ENCODE peak calls at places on chromosomes 11 and 22, in six cellular contexts. G is H1, M is K562, O is HepG2, Y is GM12878, L is SK-N-SH. Z is an unnamed sample.

GRCh38 chr11:68049509-68050370 is 10.9 kb downstream of the TCIRG1 start:
- DNase-seq in Y (no peak), G (no peak), O (no peak), M (no peak), L (peak; percentile 47), Z (no peak)

GRCh38 chr22:42752230-42752746 is 31.6 kb upstream of the A4GALT start:
- DNase-seq in L (peak; percentile 32), G (no peak), Y (no peak), M (no peak), O (no peak), Z (no peak)

GRCh38 chr11:70583781-70584218 is 185.5 kb downstream of the CTTN start:
- DNase-seq in L (no peak), G (no peak), M (no peak), O (no peak), Y (no peak), Z (no peak)

GRCh38 chr11:64887757-64888405 is 9.5 kb upstream of the EHD1 start:
- DNase-seq in L (peak; percentile 97), G (peak; percentile 56), Y (no peak), O (peak; percentile 46), M (peak; percentile 91), Z (peak; percentile 82)

GRCh38 chr11:69640995-69641581 is at the start of gene CCND1:
- DNase-seq in L (peak; percentile 89), O (peak; percentile 95), Y (no peak), G (no peak), M (peak; percentile 48), Z (peak; percentile 33)

GRCh38 chr11:58905141-58905715 is 34.1 kb upstream of the GLYATL1 start:
- DNase-seq in G (no peak), L (peak; percentile 75), M (no peak), O (no peak), Y (no peak), Z (no peak)

GRCh38 chr22:23219787-23220484 is 39.6 kb downstream of the BCR start:
- DNase-seq in L (no peak), Y (peak; percentile 67), O (no peak), M (no peak), G (no peak), Z (peak; percentile 81)

GRCh38 chr22:24181996-24182560 is 791 bp downstream of the SUSD2 start:
- DNase-seq in G (no peak), O (no peak), Y (no peak), M (no peak), L (no peak), Z (no peak)

GRCh38 chr11:64436025-64436424 is 77.1 kb downstream of the RPS6KA4 start:
- DNase-seq in O (no peak), Y (no peak), G (no peak), M (no peak), L (no peak), Z (no peak)

GRCh38 chr11:34754171-34754823 is 133.4 kb downstream of the EHF start:
- DNase-seq in G (no peak), L (no peak), Y (no peak), M (no peak), O (no peak), Z (no peak)

GRCh38 chr11:10307022-10307410 is 2.1 kb downstream of the ADM start:
- DNase-seq in M (no peak), Y (no peak), L (no peak), O (peak; percentile 27), G (no peak), Z (no peak)

GRCh38 chr22:47138898-47139789 is 376.7 kb downstream of the TBC1D22A start:
- DNase-seq in Y (no peak), M (no peak), L (no peak), O (no peak), G (no peak), Z (no peak)

GRCh38 chr11:34344410-34345011 is 13.3 kb downstream of the ABTB2 start:
- DNase-seq in L (no peak), M (no peak), O (no peak), Y (no peak), G (no peak), Z (no peak)

GRCh38 chr22:45531944-45532631 is 29.4 kb downstream of the FBLN1 start:
- DNase-seq in L (peak; percentile 71), G (no peak), O (no peak), M (no peak), Y (no peak), Z (no peak)

GRCh38 chr11:12922418-12922817 is 86.7 kb upstream of the RASSF10 start:
- DNase-seq in M (no peak), O (no peak), L (no peak), Y (no peak), G (no peak), Z (no peak)

GRCh38 chr11:71171024-71171423 is 81.4 kb downstream of the SHANK2 start:
- DNase-seq in G (no peak), M (no peak), L (no peak), O (no peak), Y (no peak), Z (no peak)

GRCh38 chr11:73647459-73648100 is 1.2 kb downstream of the PLEKHB1 start:
- DNase-seq in Y (peak; percentile 40), O (peak; percentile 90), M (peak; percentile 92), G (peak; percentile 70), L (peak; percentile 87), Z (peak; percentile 49)
- TF ChIP-seq POLR2AphosphoS5 in Y (no peak), O (peak; percentile 58), M (no peak), G (no peak), L (no peak), Z (no peak)

GRCh38 chr11:122069946-122070345 is 46.1 kb downstream of the BLID start:
- DNase-seq in O (peak; percentile 7), L (peak; percentile 65), Y (no peak), G (no peak), M (no peak), Z (no peak)
- TF ChIP-seq GABPA in O (no peak), L (no peak), Y (no peak), G (no peak), M (no peak), Z (no peak)

DNA sequence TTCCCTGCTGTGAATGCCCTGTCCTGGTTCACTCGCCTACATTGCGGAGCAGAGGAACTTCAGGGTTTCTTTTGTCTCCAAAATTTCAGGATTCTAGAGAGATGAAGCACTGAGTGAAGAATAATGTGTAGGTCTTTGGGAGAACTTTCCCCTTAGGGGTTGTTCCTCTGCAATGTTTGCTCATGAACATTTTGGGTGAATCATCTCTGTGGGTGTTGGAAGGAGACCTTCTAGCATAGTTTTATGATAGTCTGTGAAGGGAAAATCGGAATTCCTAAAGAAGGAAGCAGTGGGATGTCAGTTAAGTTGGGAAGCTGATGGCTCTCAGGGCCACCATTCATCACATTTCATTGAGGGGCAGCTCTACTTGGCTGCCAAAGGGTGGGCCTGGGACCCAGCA is 64.8 kb downstream of the MIAT start:
- DNase-seq in G (no peak), Y (no peak), L (no peak), M (no peak), O (no peak), Z (no peak)
- TF ChIP-seq POLR2AphosphoS5 in G (no peak), Y (no peak), L (no peak), M (no peak), O (no peak), Z (no peak)

GRCh38 chr22:35467788-35468187 is 67.8 kb downstream of the MCM5 start:
- DNase-seq in L (peak; percentile 74), M (no peak), O (no peak), G (no peak), Y (no peak), Z (no peak)
- TF ChIP-seq GABPA in L (no peak), M (no peak), O (no peak), G (no peak), Y (no peak), Z (no peak)

GRCh38 chr11:130390071-130390758 is 38.2 kb downstream of the ADAMTS8 start:
- DNase-seq in M (no peak), G (no peak), Y (no peak), L (no peak), O (peak; percentile 66), Z (no peak)
- TF ChIP-seq POLR2AphosphoS5 in M (no peak), G (no peak), Y (no peak), L (no peak), O (no peak), Z (no peak)

DNA sequence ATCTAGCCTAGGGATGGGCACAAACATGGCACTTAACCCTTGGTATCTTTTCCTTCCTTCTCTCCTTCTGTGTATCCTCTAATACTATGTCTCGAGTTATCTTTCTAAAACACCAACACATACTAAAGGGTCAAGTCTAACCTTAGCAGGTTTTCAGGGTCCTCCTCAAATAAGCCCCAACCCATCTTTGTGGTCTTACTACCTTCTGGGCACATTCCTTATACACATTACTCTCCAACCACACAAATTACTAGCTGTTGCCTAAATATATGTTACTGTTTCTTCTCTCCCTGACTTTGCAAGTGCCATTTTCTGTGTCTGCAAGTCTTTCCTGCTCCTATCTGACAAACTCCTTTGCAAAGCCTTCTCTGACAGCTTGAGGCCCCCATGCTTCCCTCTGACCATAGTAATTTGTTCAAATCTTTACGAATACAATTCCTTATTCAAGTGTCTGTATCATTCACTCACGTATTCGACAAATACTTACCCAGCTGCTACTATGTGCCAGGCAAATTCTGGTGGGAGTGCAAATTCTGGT is 15.8 kb upstream of the NUP160 start:
- DNase-seq in Y (no peak), M (no peak), G (no peak), O (no peak), L (no peak), Z (no peak)
- TF ChIP-seq GABPA in Y (no peak), M (peak; percentile 11), G (no peak), O (no peak), L (no peak), Z (no peak)

GRCh38 chr11:46357483-46357936 is 10.2 kb downstream of the DGKZ start:
- DNase-seq in Y (no peak), M (no peak), G (no peak), O (no peak), L (no peak), Z (peak; percentile 89)
- TF ChIP-seq POLR2AphosphoS5 in Y (no peak), M (no peak), G (no peak), O (no peak), L (no peak), Z (peak; percentile 66)

GRCh38 chr22:38080847-38081635 is 2.9 kb downstream of the SLC16A8 start:
- DNase-seq in Y (no peak), G (no peak), L (peak; percentile 76), M (no peak), O (no peak), Z (peak; percentile 17)

GRCh38 chr22:38081636-38081940 is 2.4 kb downstream of the SLC16A8 start:
- DNase-seq in M (no peak), L (no peak), Y (no peak), O (no peak), G (no peak), Z (no peak)

GRCh38 chr22:38078046-38078840 is 5.7 kb downstream of the SLC16A8 start:
- DNase-seq in L (peak; percentile 1), O (no peak), G (no peak), Y (no peak), M (no peak), Z (no peak)

GRCh38 chr22:38080468-38080846 is 3.5 kb downstream of the SLC16A8 start:
- DNase-seq in O (no peak), Y (no peak), L (no peak), M (no peak), G (no peak), Z (no peak)

GRCh38 chr22:38079804-38080203 is 4.2 kb downstream of the SLC16A8 start:
- DNase-seq in M (no peak), G (no peak), L (no peak), O (no peak), Y (no peak), Z (no peak)
- TF ChIP-seq GABPA in M (no peak), G (no peak), L (no peak), O (no peak), Y (no peak), Z (no peak)

GRCh38 chr11:118896921-118897591 is 13.4 kb downstream of the CXCR5 start:
- DNase-seq in Y (no peak), O (no peak), M (no peak), G (no peak), L (no peak), Z (no peak)
- TF ChIP-seq POLR2AphosphoS5 in Y (no peak), O (no peak), M (no peak), G (no peak), L (no peak), Z (no peak)